ENCODE peak calls at places on chromosomes 13 and 19, in seven cellular contexts. One of them, this sample, is unnamed.
A peak's percentile ranks its signal among the peaks of the same experiment; 100 is the strongest.

GRCh38 chr19:16654151-16654550 is 5.8 kb downstream of the SMIM7 start:
- DNase-seq in Calu3: no peak
- DNase-seq in brain microvascular endothelial cell: no peak
- DNase-seq in neural crest cell: no peak
- DNase-seq in lower leg skin: no peak
- DNase-seq in heart right ventricle: no peak
- DNase-seq in fibroblast of villous mesenchyme: no peak
- DNase-seq in this sample: no peak

GRCh38 chr13:44084146-44084545 is 204.4 kb downstream of the LACC1 start:
- DNase-seq in Calu3: no peak
- DNase-seq in brain microvascular endothelial cell: no peak
- DNase-seq in neural crest cell: no peak
- DNase-seq in lower leg skin: no peak
- DNase-seq in heart right ventricle: no peak
- DNase-seq in fibroblast of villous mesenchyme: no peak
- DNase-seq in this sample: no peak

GRCh38 chr19:5988520-5989387 is 10.8 kb upstream of the RANBP3 start:
- DNase-seq in Calu3: no peak
- DNase-seq in brain microvascular endothelial cell: no peak
- DNase-seq in neural crest cell: no peak
- DNase-seq in lower leg skin: no peak
- DNase-seq in heart right ventricle: no peak
- DNase-seq in fibroblast of villous mesenchyme: no peak
- DNase-seq in this sample: no peak

GRCh38 chr13:44874886-44875630 is 114.2 kb downstream of the NUFIP1 start:
- DNase-seq in Calu3: no peak
- DNase-seq in brain microvascular endothelial cell: no peak
- DNase-seq in neural crest cell: no peak
- DNase-seq in lower leg skin: no peak
- DNase-seq in heart right ventricle: no peak
- DNase-seq in fibroblast of villous mesenchyme: no peak
- DNase-seq in this sample: no peak

GRCh38 chr13:46071590-46072249 is 19.2 kb upstream of the ZC3H13 start:
- DNase-seq in Calu3: no peak
- DNase-seq in brain microvascular endothelial cell: no peak
- DNase-seq in neural crest cell: no peak
- DNase-seq in lower leg skin: no peak
- DNase-seq in heart right ventricle: no peak
- DNase-seq in fibroblast of villous mesenchyme: no peak
- DNase-seq in this sample: no peak

GRCh38 chr13:25406377-25406776 is 34.6 kb downstream of the ATP8A2 start:
- DNase-seq in Calu3: no peak
- DNase-seq in brain microvascular endothelial cell: peak; percentile 3
- DNase-seq in neural crest cell: no peak
- DNase-seq in lower leg skin: no peak
- DNase-seq in heart right ventricle: no peak
- DNase-seq in fibroblast of villous mesenchyme: no peak
- DNase-seq in this sample: no peak

GRCh38 chr13:64723735-64724134 is 2506.4 kb downstream of the PCDH9 start:
- DNase-seq in Calu3: no peak
- DNase-seq in brain microvascular endothelial cell: peak; percentile 93
- DNase-seq in neural crest cell: no peak
- DNase-seq in lower leg skin: no peak
- DNase-seq in heart right ventricle: no peak
- DNase-seq in fibroblast of villous mesenchyme: peak; percentile 25
- DNase-seq in this sample: no peak

GRCh38 chr13:55963934-55964333 is 1176.8 kb upstream of the PRR20A start:
- DNase-seq in Calu3: no peak
- DNase-seq in brain microvascular endothelial cell: no peak
- DNase-seq in neural crest cell: no peak
- DNase-seq in lower leg skin: no peak
- DNase-seq in heart right ventricle: no peak
- DNase-seq in fibroblast of villous mesenchyme: no peak
- DNase-seq in this sample: no peak

GRCh38 chr19:23917856-23918255 is 3.2 kb downstream of the ZNF726 start:
- DNase-seq in Calu3: no peak
- DNase-seq in brain microvascular endothelial cell: no peak
- DNase-seq in neural crest cell: no peak
- DNase-seq in lower leg skin: no peak
- DNase-seq in heart right ventricle: no peak
- DNase-seq in fibroblast of villous mesenchyme: no peak
- DNase-seq in this sample: no peak

GRCh38 chr13:28922341-28922740 is 102.2 kb downstream of the MTUS2 start:
- DNase-seq in Calu3: no peak
- DNase-seq in brain microvascular endothelial cell: no peak
- DNase-seq in neural crest cell: no peak
- DNase-seq in lower leg skin: no peak
- DNase-seq in heart right ventricle: no peak
- DNase-seq in fibroblast of villous mesenchyme: no peak
- DNase-seq in this sample: no peak

GRCh38 chr13:31614704-31615103 is 124.6 kb upstream of the RXFP2 start:
- DNase-seq in Calu3: no peak
- DNase-seq in brain microvascular endothelial cell: no peak
- DNase-seq in neural crest cell: no peak
- DNase-seq in lower leg skin: no peak
- DNase-seq in heart right ventricle: no peak
- DNase-seq in fibroblast of villous mesenchyme: no peak
- DNase-seq in this sample: no peak

GRCh38 chr13:111269508-111269907 is 50.9 kb upstream of the TEX29 start:
- DNase-seq in Calu3: no peak
- DNase-seq in brain microvascular endothelial cell: no peak
- DNase-seq in neural crest cell: no peak
- DNase-seq in lower leg skin: no peak
- DNase-seq in heart right ventricle: no peak
- DNase-seq in fibroblast of villous mesenchyme: no peak
- DNase-seq in this sample: peak; percentile 30

GRCh38 chr19:31164666-31165265 is 184.5 kb downstream of the TSHZ3 start:
- DNase-seq in Calu3: no peak
- DNase-seq in brain microvascular endothelial cell: no peak
- DNase-seq in neural crest cell: no peak
- DNase-seq in lower leg skin: no peak
- DNase-seq in heart right ventricle: no peak
- DNase-seq in fibroblast of villous mesenchyme: no peak
- DNase-seq in this sample: no peak

GRCh38 chr13:65456150-65456912 is 1773.8 kb downstream of the PCDH9 start:
- DNase-seq in Calu3: no peak
- DNase-seq in brain microvascular endothelial cell: peak; percentile 6
- DNase-seq in neural crest cell: no peak
- DNase-seq in lower leg skin: no peak
- DNase-seq in heart right ventricle: no peak
- DNase-seq in fibroblast of villous mesenchyme: no peak
- DNase-seq in this sample: no peak

GRCh38 chr19:1261863-1262686 is 7.1 kb upstream of the CIRBP start:
- DNase-seq in Calu3: peak; percentile 75
- DNase-seq in brain microvascular endothelial cell: no peak
- DNase-seq in neural crest cell: no peak
- DNase-seq in lower leg skin: no peak
- DNase-seq in heart right ventricle: peak; percentile 67
- DNase-seq in fibroblast of villous mesenchyme: no peak
- DNase-seq in this sample: no peak

GRCh38 chr19:13102666-13103584 is at the start of gene LYL1:
- DNase-seq in Calu3: peak; percentile 24
- DNase-seq in brain microvascular endothelial cell: no peak
- DNase-seq in neural crest cell: no peak
- DNase-seq in lower leg skin: no peak
- DNase-seq in heart right ventricle: peak; percentile 91
- DNase-seq in fibroblast of villous mesenchyme: peak; percentile 67
- DNase-seq in this sample: peak; percentile 87

GRCh38 chr13:112397108-112397507 is 21.0 kb downstream of the SPACA7 start:
- DNase-seq in Calu3: no peak
- DNase-seq in brain microvascular endothelial cell: no peak
- DNase-seq in neural crest cell: no peak
- DNase-seq in lower leg skin: no peak
- DNase-seq in heart right ventricle: no peak
- DNase-seq in fibroblast of villous mesenchyme: no peak
- DNase-seq in this sample: no peak

GRCh38 chr13:102878491-102878890 is 32.7 kb downstream of the ERCC5 start:
- DNase-seq in Calu3: no peak
- DNase-seq in brain microvascular endothelial cell: peak; percentile 29
- DNase-seq in neural crest cell: no peak
- DNase-seq in lower leg skin: no peak
- DNase-seq in heart right ventricle: no peak
- DNase-seq in fibroblast of villous mesenchyme: no peak
- DNase-seq in this sample: no peak

GRCh38 chr13:60511637-60512036 is 114.6 kb downstream of the TDRD3 start:
- DNase-seq in Calu3: no peak
- DNase-seq in brain microvascular endothelial cell: no peak
- DNase-seq in neural crest cell: no peak
- DNase-seq in lower leg skin: no peak
- DNase-seq in heart right ventricle: no peak
- DNase-seq in fibroblast of villous mesenchyme: no peak
- DNase-seq in this sample: no peak

GRCh38 chr13:101618440-101619187 is 166.1 kb downstream of the ITGBL1 start:
- DNase-seq in Calu3: no peak
- DNase-seq in brain microvascular endothelial cell: no peak
- DNase-seq in neural crest cell: no peak
- DNase-seq in lower leg skin: no peak
- DNase-seq in heart right ventricle: no peak
- DNase-seq in fibroblast of villous mesenchyme: peak; percentile 17
- DNase-seq in this sample: no peak

GRCh38 chr13:112877066-112877465 is 91.9 kb upstream of the MCF2L start:
- DNase-seq in Calu3: no peak
- DNase-seq in brain microvascular endothelial cell: no peak
- DNase-seq in neural crest cell: no peak
- DNase-seq in lower leg skin: no peak
- DNase-seq in heart right ventricle: no peak
- DNase-seq in fibroblast of villous mesenchyme: no peak
- DNase-seq in this sample: no peak

GRCh38 chr19:8069116-8069973 is 16.8 kb downstream of the CCL25 start:
- DNase-seq in Calu3: no peak
- DNase-seq in brain microvascular endothelial cell: no peak
- DNase-seq in neural crest cell: peak; percentile 36
- DNase-seq in lower leg skin: no peak
- DNase-seq in heart right ventricle: no peak
- DNase-seq in fibroblast of villous mesenchyme: no peak
- DNase-seq in this sample: no peak

GRCh38 chr19:30718728-30719127 is 346.5 kb downstream of the ZNF536 start:
- DNase-seq in Calu3: no peak
- DNase-seq in brain microvascular endothelial cell: no peak
- DNase-seq in neural crest cell: no peak
- DNase-seq in lower leg skin: no peak
- DNase-seq in heart right ventricle: no peak
- DNase-seq in fibroblast of villous mesenchyme: no peak
- DNase-seq in this sample: no peak

GRCh38 chr13:96779691-96780090 is 214.6 kb downstream of the OXGR1 start:
- DNase-seq in Calu3: no peak
- DNase-seq in brain microvascular endothelial cell: no peak
- DNase-seq in neural crest cell: no peak
- DNase-seq in lower leg skin: no peak
- DNase-seq in heart right ventricle: no peak
- DNase-seq in fibroblast of villous mesenchyme: no peak
- DNase-seq in this sample: no peak

DNA sequence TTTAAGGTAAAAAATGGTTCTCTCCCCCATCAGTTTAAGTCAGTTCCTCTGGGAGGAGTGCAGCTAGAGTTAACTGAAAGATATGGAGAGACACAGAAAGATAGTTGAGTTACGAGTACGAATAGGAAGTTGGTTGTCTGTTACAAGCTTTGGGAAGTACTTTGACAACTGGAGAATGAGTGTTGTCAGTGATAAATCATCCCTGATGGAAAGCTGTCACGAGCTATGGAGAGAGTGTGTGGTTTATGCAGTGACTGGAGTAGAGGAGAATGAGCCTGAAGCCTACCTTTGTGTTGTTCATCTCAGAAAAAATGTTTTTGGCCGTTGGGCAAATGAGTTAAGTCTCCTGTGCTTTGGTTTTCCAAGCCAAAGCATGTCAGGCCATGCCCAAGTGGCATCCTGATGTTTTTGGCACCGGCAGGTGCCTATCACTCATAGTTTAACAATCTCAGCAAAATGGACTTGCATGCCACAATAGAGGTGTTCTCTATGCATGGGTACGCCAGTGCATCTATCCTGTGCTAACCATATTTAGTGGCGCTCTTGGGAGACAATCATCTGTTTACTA is 350.2 kb downstream of the IRS2 start:
- DNase-seq in Calu3: no peak
- DNase-seq in brain microvascular endothelial cell: no peak
- DNase-seq in neural crest cell: no peak
- DNase-seq in lower leg skin: peak; percentile 42
- DNase-seq in heart right ventricle: no peak
- DNase-seq in fibroblast of villous mesenchyme: no peak
- DNase-seq in this sample: no peak
- TF ChIP-seq CTCF in Calu3: no peak
- TF ChIP-seq CTCF in brain microvascular endothelial cell: no peak
- TF ChIP-seq CTCF in neural crest cell: no peak
- TF ChIP-seq CTCF in lower leg skin: no peak
- TF ChIP-seq CTCF in heart right ventricle: no peak
- TF ChIP-seq CTCF in fibroblast of villous mesenchyme: no peak
- TF ChIP-seq CTCF in this sample: no peak

GRCh38 chr19:47537493-47537892 is 22.6 kb upstream of the NAPA start:
- DNase-seq in Calu3: no peak
- DNase-seq in brain microvascular endothelial cell: no peak
- DNase-seq in neural crest cell: no peak
- DNase-seq in lower leg skin: no peak
- DNase-seq in heart right ventricle: no peak
- DNase-seq in fibroblast of villous mesenchyme: no peak
- DNase-seq in this sample: no peak
- TF ChIP-seq CTCF in Calu3: no peak
- TF ChIP-seq CTCF in brain microvascular endothelial cell: no peak
- TF ChIP-seq CTCF in neural crest cell: no peak
- TF ChIP-seq CTCF in lower leg skin: no peak
- TF ChIP-seq CTCF in heart right ventricle: no peak
- TF ChIP-seq CTCF in fibroblast of villous mesenchyme: no peak
- TF ChIP-seq CTCF in this sample: no peak

DNA sequence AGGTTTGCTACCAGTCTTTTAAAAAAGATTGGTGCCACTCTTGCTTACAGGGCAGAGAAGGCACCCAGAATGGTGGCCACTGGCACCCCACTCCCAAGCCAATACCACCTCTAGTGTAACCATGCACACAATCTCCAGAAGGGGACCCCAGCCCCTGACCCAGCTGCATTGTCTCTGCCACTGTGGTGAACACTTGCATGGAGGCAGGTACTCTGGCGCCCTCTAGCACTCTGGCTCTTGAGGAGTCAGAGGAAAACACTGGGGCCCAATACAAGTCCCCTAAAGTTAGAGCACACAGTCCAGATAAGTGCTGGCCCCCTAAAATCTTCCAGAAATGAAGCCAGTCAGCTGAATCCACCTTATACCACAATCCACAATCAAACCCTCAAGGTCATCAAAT is 6.0 kb downstream of the ERVV-1 start:
- DNase-seq in Calu3: no peak
- DNase-seq in brain microvascular endothelial cell: no peak
- DNase-seq in neural crest cell: no peak
- DNase-seq in lower leg skin: no peak
- DNase-seq in heart right ventricle: no peak
- DNase-seq in fibroblast of villous mesenchyme: peak; percentile 33
- DNase-seq in this sample: no peak
- TF ChIP-seq CTCF in Calu3: no peak
- TF ChIP-seq CTCF in brain microvascular endothelial cell: no peak
- TF ChIP-seq CTCF in neural crest cell: no peak
- TF ChIP-seq CTCF in lower leg skin: no peak
- TF ChIP-seq CTCF in heart right ventricle: no peak
- TF ChIP-seq CTCF in fibroblast of villous mesenchyme: peak; percentile 27
- TF ChIP-seq CTCF in this sample: no peak

GRCh38 chr19:36973021-36973843 is 57.1 kb downstream of the ZNF568 start:
- DNase-seq in Calu3: no peak
- DNase-seq in brain microvascular endothelial cell: peak; percentile 61
- DNase-seq in neural crest cell: no peak
- DNase-seq in lower leg skin: peak; percentile 54
- DNase-seq in heart right ventricle: peak; percentile 89
- DNase-seq in fibroblast of villous mesenchyme: peak; percentile 73
- DNase-seq in this sample: peak; percentile 81
- TF ChIP-seq CTCF in Calu3: no peak
- TF ChIP-seq CTCF in brain microvascular endothelial cell: peak; percentile 96
- TF ChIP-seq CTCF in neural crest cell: no peak
- TF ChIP-seq CTCF in lower leg skin: no peak
- TF ChIP-seq CTCF in heart right ventricle: peak; percentile 91
- TF ChIP-seq CTCF in fibroblast of villous mesenchyme: peak; percentile 74
- TF ChIP-seq CTCF in this sample: peak; percentile 98

GRCh38 chr19:10418281-10419199 is 1.8 kb upstream of the PDE4A start:
- DNase-seq in Calu3: no peak
- DNase-seq in brain microvascular endothelial cell: no peak
- DNase-seq in neural crest cell: no peak
- DNase-seq in lower leg skin: no peak
- DNase-seq in heart right ventricle: no peak
- DNase-seq in fibroblast of villous mesenchyme: no peak
- DNase-seq in this sample: no peak
- TF ChIP-seq CTCF in Calu3: no peak
- TF ChIP-seq CTCF in brain microvascular endothelial cell: peak; percentile 35
- TF ChIP-seq CTCF in neural crest cell: no peak
- TF ChIP-seq CTCF in lower leg skin: no peak
- TF ChIP-seq CTCF in heart right ventricle: no peak
- TF ChIP-seq CTCF in fibroblast of villous mesenchyme: peak; percentile 15
- TF ChIP-seq CTCF in this sample: no peak